ENCODE peak calls at places on chromosomes 5 and 9, in nine cellular contexts. M is fibroblast of lung, C is mammary epithelial cell, K is IMR-90, V is HCT116, S is neural progenitor cell, G is GM12878, B is astrocyte, A is PC-3. J is an unnamed sample.

GRCh38 chr5:116436674-116437350 is 137.8 kb downstream of the SEMA6A start:
- DNase-seq in S (no peak), B (no peak), A (no peak), V (no peak), G (no peak), C (no peak), M (no peak), K (no peak), J (no peak)

GRCh38 chr9:134962065-134962997 is 44.6 kb upstream of the FCN1 start:
- DNase-seq in M (no peak), C (no peak), V (no peak), G (no peak), S (no peak), A (no peak), B (no peak), K (no peak), J (no peak)

GRCh38 chr9:121222524-121223171 is 21.0 kb upstream of the RAB14 start:
- DNase-seq in G (no peak), S (peak), M (peak), A (peak), B (no peak), C (peak), K (peak), V (peak), J (no peak)

GRCh38 chr5:139394123-139394653 is 716 bp downstream of the PROB1 start:
- DNase-seq in M (no peak), C (no peak), B (no peak), S (peak), K (no peak), V (no peak), G (no peak), A (no peak), J (no peak)

GRCh38 chr5:140631063-140631462 is 1.9 kb downstream of the CD14 start:
- DNase-seq in C (no peak), V (no peak), M (no peak), K (no peak), G (no peak), B (no peak), S (no peak), A (no peak), J (no peak)

GRCh38 chr5:160269017-160269416 is 39.7 kb downstream of the FABP6 start:
- DNase-seq in S (no peak), C (peak), V (no peak), M (peak), K (peak), A (no peak), B (peak), G (no peak), J (no peak)

GRCh38 chr5:4058899-4059298 is 463.3 kb downstream of the IRX1 start:
- DNase-seq in C (peak), K (no peak), S (no peak), G (no peak), M (peak), A (no peak), V (no peak), B (peak), J (no peak)

GRCh38 chr9:107809859-107810492 is 320.4 kb upstream of the KLF4 start:
- DNase-seq in A (peak), B (peak), M (peak), C (peak), K (peak), V (no peak), S (no peak), G (no peak), J (peak)

GRCh38 chr9:70600479-70600878 is 186.0 kb upstream of the KLF9 start:
- DNase-seq in M (peak), A (no peak), V (no peak), B (peak), S (no peak), G (no peak), K (peak), C (no peak), J (no peak)

GRCh38 chr9:111920531-111920930 is 23.9 kb downstream of the UGCG start:
- DNase-seq in G (no peak), B (no peak), S (no peak), V (no peak), K (no peak), C (no peak), A (no peak), M (no peak), J (no peak)

GRCh38 chr5:107736608-107737007 is 65.9 kb upstream of the EFNA5 start:
- DNase-seq in S (no peak), V (no peak), M (peak), K (peak), A (no peak), C (no peak), G (no peak), B (peak), J (no peak)

GRCh38 chr5:148352696-148353095 is 17.3 kb downstream of the SPINK9 start:
- DNase-seq in M (no peak), V (no peak), K (no peak), A (peak), G (no peak), B (no peak), S (no peak), C (peak), J (no peak)

DNA sequence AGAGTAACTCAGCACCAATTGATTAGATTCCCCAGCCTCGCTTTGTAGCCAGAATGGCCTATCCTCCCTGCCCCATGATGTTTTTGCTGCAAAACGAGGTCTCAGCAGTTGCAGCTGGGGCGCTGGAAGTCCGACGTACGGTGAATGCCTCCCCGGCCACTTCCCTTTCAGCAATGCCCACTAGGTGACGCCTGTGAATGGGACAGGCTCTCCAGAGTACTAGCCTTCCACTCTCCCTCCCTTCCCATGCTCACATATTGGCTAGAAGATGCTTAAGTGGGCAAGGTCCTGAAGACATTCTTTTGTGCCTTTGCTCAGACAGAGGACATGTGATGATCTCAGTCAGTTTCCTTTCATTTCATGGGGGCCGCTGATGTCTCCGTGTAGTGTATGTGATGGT is 50.8 kb downstream of the DMRT2 start:
- DNase-seq in G (no peak), S (no peak), C (peak), B (no peak), M (no peak), A (peak), K (peak), V (no peak), J (no peak)
- H2AFZ ChIP-seq in G (no peak), S (no peak), C (no peak), B (no peak), M (no peak), A (peak), K (no peak), V (no peak), J (no peak)

GRCh38 chr5:37740331-37741066 is 99.3 kb downstream of the GDNF start:
- DNase-seq in A (no peak), B (peak), M (peak), V (no peak), C (no peak), G (no peak), K (peak), S (no peak), J (no peak)
- H3K9ac ChIP-seq in A (no peak), B (peak), M (no peak), V (no peak), C (no peak), G (no peak), K (no peak), S (no peak), J (no peak)

GRCh38 chr9:137318976-137319375 is 16.9 kb upstream of the NRARP start:
- DNase-seq in A (no peak), S (peak), M (peak), K (peak), C (no peak), V (no peak), G (no peak), B (no peak), J (no peak)
- TF ChIP-seq CTCF in A (no peak), S (peak), M (peak), K (peak), C (no peak), V (peak), G (no peak), B (peak), J (no peak)

GRCh38 chr9:106632621-106633020 is 230.3 kb upstream of the ZNF462 start:
- DNase-seq in G (no peak), S (no peak), C (peak), K (no peak), B (no peak), M (no peak), A (no peak), V (no peak), J (peak)
- H2AFZ ChIP-seq in G (no peak), S (no peak), C (peak), K (no peak), B (no peak), M (no peak), A (no peak), V (no peak), J (no peak)

DNA sequence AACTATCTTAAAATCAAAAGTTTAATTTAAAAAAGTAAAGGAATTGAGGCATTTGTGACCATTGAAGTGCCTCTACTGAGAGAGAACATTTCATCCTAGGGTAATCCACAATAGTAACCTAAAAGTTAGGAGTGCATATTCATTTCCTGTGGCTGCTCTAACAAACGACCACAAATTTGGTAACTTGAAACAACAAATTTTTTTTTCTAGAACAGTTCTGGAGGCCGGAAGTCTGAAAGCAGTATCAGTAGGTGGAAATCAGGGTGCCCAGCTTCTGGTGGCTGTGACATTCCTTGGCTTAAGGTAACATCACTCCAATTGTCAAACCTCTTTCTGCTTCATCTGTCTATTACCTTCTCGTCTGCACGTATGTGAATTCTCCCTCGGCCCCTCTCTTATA is 67.1 kb upstream of the SSBP2 start:
- DNase-seq in K (no peak), V (no peak), S (no peak), A (no peak), G (no peak), B (no peak), C (no peak), M (no peak), J (no peak)
- H3K9ac ChIP-seq in K (no peak), V (no peak), S (no peak), A (no peak), G (no peak), B (no peak), C (no peak), M (no peak), J (no peak)

GRCh38 chr9:109859447-109859846 is 79.4 kb downstream of the PALM2AKAP2 start:
- DNase-seq in S (no peak), C (no peak), V (no peak), A (peak), M (no peak), B (no peak), K (no peak), G (no peak), J (no peak)

GRCh38 chr9:109861918-109862317 is 81.9 kb downstream of the PALM2AKAP2 start:
- DNase-seq in C (no peak), V (no peak), G (no peak), A (no peak), K (no peak), B (no peak), S (no peak), M (no peak), J (no peak)

GRCh38 chr9:109863961-109864360 is 84.0 kb downstream of the PALM2AKAP2 start:
- DNase-seq in C (no peak), A (no peak), M (no peak), G (no peak), K (no peak), B (no peak), S (no peak), V (no peak), J (no peak)

GRCh38 chr9:109861499-109861898 is 81.5 kb downstream of the PALM2AKAP2 start:
- DNase-seq in S (no peak), K (peak), B (no peak), V (no peak), A (no peak), C (no peak), G (no peak), M (no peak), J (no peak)

GRCh38 chr9:109862452-109862851 is 82.5 kb downstream of the PALM2AKAP2 start:
- DNase-seq in K (no peak), G (no peak), V (no peak), A (no peak), C (no peak), M (no peak), B (no peak), S (no peak), J (no peak)
- TF ChIP-seq CTCF in K (no peak), G (no peak), V (peak), A (no peak), C (no peak), M (peak), B (no peak), S (no peak), J (no peak)

GRCh38 chr9:130630091-130630450 is 34.3 kb upstream of the PRDM12 start:
- DNase-seq in B (no peak), M (no peak), A (no peak), V (no peak), K (no peak), S (no peak), C (no peak), G (no peak), J (no peak)
- H2AFZ ChIP-seq in B (no peak), M (no peak), A (no peak), V (no peak), K (no peak), S (no peak), C (no peak), G (no peak), J (no peak)

GRCh38 chr5:150404121-150404990 is 8.4 kb downstream of the CD74 start:
- DNase-seq in B (no peak), C (no peak), K (no peak), A (no peak), S (no peak), M (no peak), G (no peak), V (no peak), J (no peak)

GRCh38 chr5:150402226-150402773 is 10.4 kb downstream of the CD74 start:
- DNase-seq in C (no peak), M (no peak), G (no peak), A (no peak), K (no peak), S (no peak), V (no peak), B (no peak), J (no peak)

GRCh38 chr5:150401376-150402201 is 11.1 kb downstream of the CD74 start:
- DNase-seq in C (no peak), M (no peak), V (no peak), K (no peak), A (no peak), B (no peak), S (no peak), G (no peak), J (no peak)

GRCh38 chr5:150401076-150401375 is 11.7 kb downstream of the CD74 start:
- DNase-seq in M (no peak), V (no peak), S (no peak), A (no peak), B (no peak), K (no peak), C (no peak), G (no peak), J (no peak)

DNA sequence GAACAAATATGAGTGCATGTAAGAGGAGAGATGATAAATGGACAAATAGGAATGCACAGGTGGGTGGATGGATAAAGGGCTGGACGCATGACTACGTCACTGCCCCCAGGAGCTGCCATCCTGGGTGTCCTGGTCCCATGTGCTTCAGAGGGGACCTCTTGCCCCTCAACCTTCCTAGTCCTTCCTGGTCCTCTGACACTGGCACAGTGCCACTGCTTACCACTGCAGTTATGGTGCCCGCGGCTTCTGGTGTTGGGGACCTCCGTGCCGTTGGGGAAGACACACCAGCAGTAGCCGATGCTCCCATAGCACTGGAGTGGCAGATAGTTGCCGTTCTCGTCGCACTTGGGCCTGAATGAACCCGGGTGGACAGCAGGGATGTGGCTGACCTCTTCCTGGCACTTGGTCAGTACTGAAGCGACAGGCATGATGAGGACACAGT is 9.8 kb downstream of the CD74 start:
- DNase-seq in V (no peak), B (no peak), S (no peak), M (no peak), C (no peak), A (no peak), G (no peak), K (no peak), J (no peak)
- H3K9ac ChIP-seq in V (no peak), B (no peak), S (no peak), M (no peak), C (no peak), A (no peak), G (no peak), K (no peak), J (no peak)